ENCODE peak calls at places on chromosomes 13 and 19, in five cellular contexts. One of them, this sample, is unnamed.

GRCh38 chr13:77827350-77827749 is 91.3 kb downstream of the EDNRB start:
- DNase-seq in SW480: no peak
- DNase-seq in T-helper 1 cell: no peak
- DNase-seq in HL-60: no peak
- DNase-seq in stimulated activated CD4-positive, alpha-beta T cell treated with anti-CD3 and anti-CD28 coated beads, Interleukin-15, amount 100 ng/mL, for 24 hours: no peak
- DNase-seq in this sample: no peak

GRCh38 chr19:44796701-44797115 is 12.2 kb upstream of the BCAM start:
- DNase-seq in SW480: peak
- DNase-seq in HL-60: no peak
- DNase-seq in stimulated activated CD4-positive, alpha-beta T cell treated with anti-CD3 and anti-CD28 coated beads, Interleukin-15, amount 100 ng/mL, for 24 hours: no peak
- DNase-seq in T-helper 1 cell: no peak
- DNase-seq in this sample: no peak

GRCh38 chr19:23056516-23056915 is 53.5 kb upstream of the ZNF728 start:
- DNase-seq in SW480: no peak
- DNase-seq in T-helper 1 cell: no peak
- DNase-seq in stimulated activated CD4-positive, alpha-beta T cell treated with anti-CD3 and anti-CD28 coated beads, Interleukin-15, amount 100 ng/mL, for 24 hours: no peak
- DNase-seq in HL-60: no peak
- DNase-seq in this sample: no peak

GRCh38 chr19:19966862-19967261 is 66.1 kb downstream of the ZNF93 start:
- DNase-seq in SW480: no peak
- DNase-seq in stimulated activated CD4-positive, alpha-beta T cell treated with anti-CD3 and anti-CD28 coated beads, Interleukin-15, amount 100 ng/mL, for 24 hours: no peak
- DNase-seq in T-helper 1 cell: no peak
- DNase-seq in HL-60: no peak
- DNase-seq in this sample: no peak

GRCh38 chr19:46812898-46813569 is 24.6 kb upstream of the SLC1A5 start:
- DNase-seq in HL-60: no peak
- DNase-seq in stimulated activated CD4-positive, alpha-beta T cell treated with anti-CD3 and anti-CD28 coated beads, Interleukin-15, amount 100 ng/mL, for 24 hours: no peak
- DNase-seq in SW480: peak
- DNase-seq in T-helper 1 cell: no peak
- DNase-seq in this sample: no peak

GRCh38 chr19:17195106-17195505 is 20.1 kb upstream of the USE1 start:
- DNase-seq in T-helper 1 cell: no peak
- DNase-seq in stimulated activated CD4-positive, alpha-beta T cell treated with anti-CD3 and anti-CD28 coated beads, Interleukin-15, amount 100 ng/mL, for 24 hours: no peak
- DNase-seq in HL-60: no peak
- DNase-seq in SW480: no peak
- DNase-seq in this sample: no peak

GRCh38 chr13:74258951-74259350 is 124.7 kb upstream of the KLF12 start:
- DNase-seq in SW480: no peak
- DNase-seq in stimulated activated CD4-positive, alpha-beta T cell treated with anti-CD3 and anti-CD28 coated beads, Interleukin-15, amount 100 ng/mL, for 24 hours: no peak
- DNase-seq in HL-60: no peak
- DNase-seq in T-helper 1 cell: no peak
- DNase-seq in this sample: no peak

GRCh38 chr19:41578886-41579285 is 2.9 kb downstream of the CEACAM21 start:
- DNase-seq in SW480: no peak
- DNase-seq in stimulated activated CD4-positive, alpha-beta T cell treated with anti-CD3 and anti-CD28 coated beads, Interleukin-15, amount 100 ng/mL, for 24 hours: no peak
- DNase-seq in HL-60: no peak
- DNase-seq in T-helper 1 cell: no peak
- DNase-seq in this sample: no peak

GRCh38 chr19:2983351-2984195 is 6.2 kb downstream of the TLE6 start:
- DNase-seq in T-helper 1 cell: no peak
- DNase-seq in SW480: peak
- DNase-seq in stimulated activated CD4-positive, alpha-beta T cell treated with anti-CD3 and anti-CD28 coated beads, Interleukin-15, amount 100 ng/mL, for 24 hours: no peak
- DNase-seq in HL-60: no peak
- DNase-seq in this sample: no peak

GRCh38 chr13:43232144-43232840 is 208.9 kb downstream of the DNAJC15 start:
- DNase-seq in stimulated activated CD4-positive, alpha-beta T cell treated with anti-CD3 and anti-CD28 coated beads, Interleukin-15, amount 100 ng/mL, for 24 hours: no peak
- DNase-seq in HL-60: no peak
- DNase-seq in SW480: no peak
- DNase-seq in T-helper 1 cell: no peak
- DNase-seq in this sample: no peak

GRCh38 chr13:76980075-76980718 is 11.7 kb upstream of the CLN5 start:
- DNase-seq in HL-60: no peak
- DNase-seq in stimulated activated CD4-positive, alpha-beta T cell treated with anti-CD3 and anti-CD28 coated beads, Interleukin-15, amount 100 ng/mL, for 24 hours: peak
- DNase-seq in SW480: peak
- DNase-seq in T-helper 1 cell: peak
- DNase-seq in this sample: peak

GRCh38 chr13:44040754-44041100 is 161.0 kb downstream of the LACC1 start:
- DNase-seq in SW480: no peak
- DNase-seq in HL-60: no peak
- DNase-seq in stimulated activated CD4-positive, alpha-beta T cell treated with anti-CD3 and anti-CD28 coated beads, Interleukin-15, amount 100 ng/mL, for 24 hours: no peak
- DNase-seq in T-helper 1 cell: no peak
- DNase-seq in this sample: no peak

GRCh38 chr19:45769821-45770191 is 754 bp upstream of the SIX5 start:
- DNase-seq in T-helper 1 cell: peak
- DNase-seq in stimulated activated CD4-positive, alpha-beta T cell treated with anti-CD3 and anti-CD28 coated beads, Interleukin-15, amount 100 ng/mL, for 24 hours: no peak
- DNase-seq in SW480: no peak
- DNase-seq in HL-60: no peak
- DNase-seq in this sample: peak

GRCh38 chr19:5154129-5154798 is 185.4 kb downstream of the KDM4B start:
- DNase-seq in HL-60: no peak
- DNase-seq in SW480: no peak
- DNase-seq in stimulated activated CD4-positive, alpha-beta T cell treated with anti-CD3 and anti-CD28 coated beads, Interleukin-15, amount 100 ng/mL, for 24 hours: peak
- DNase-seq in T-helper 1 cell: no peak
- DNase-seq in this sample: no peak

GRCh38 chr13:45339867-45340266 is 1.1 kb downstream of the TPT1 start:
- DNase-seq in SW480: no peak
- DNase-seq in T-helper 1 cell: no peak
- DNase-seq in HL-60: no peak
- DNase-seq in stimulated activated CD4-positive, alpha-beta T cell treated with anti-CD3 and anti-CD28 coated beads, Interleukin-15, amount 100 ng/mL, for 24 hours: peak
- DNase-seq in this sample: peak

GRCh38 chr13:94595006-94595942 is 678 bp downstream of the TGDS start:
- DNase-seq in SW480: peak
- DNase-seq in stimulated activated CD4-positive, alpha-beta T cell treated with anti-CD3 and anti-CD28 coated beads, Interleukin-15, amount 100 ng/mL, for 24 hours: peak
- DNase-seq in T-helper 1 cell: no peak
- DNase-seq in HL-60: no peak
- DNase-seq in this sample: no peak

GRCh38 chr13:100039740-100040139 is 49.2 kb upstream of the PCCA start:
- DNase-seq in SW480: peak
- DNase-seq in stimulated activated CD4-positive, alpha-beta T cell treated with anti-CD3 and anti-CD28 coated beads, Interleukin-15, amount 100 ng/mL, for 24 hours: no peak
- DNase-seq in HL-60: no peak
- DNase-seq in T-helper 1 cell: no peak
- DNase-seq in this sample: no peak

GRCh38 chr19:29923653-29924052 is 18.4 kb upstream of the URI1 start:
- DNase-seq in SW480: peak
- DNase-seq in HL-60: no peak
- DNase-seq in T-helper 1 cell: no peak
- DNase-seq in stimulated activated CD4-positive, alpha-beta T cell treated with anti-CD3 and anti-CD28 coated beads, Interleukin-15, amount 100 ng/mL, for 24 hours: no peak
- DNase-seq in this sample: no peak

GRCh38 chr13:67735651-67736050 is 505.5 kb upstream of the PCDH9 start:
- DNase-seq in SW480: no peak
- DNase-seq in stimulated activated CD4-positive, alpha-beta T cell treated with anti-CD3 and anti-CD28 coated beads, Interleukin-15, amount 100 ng/mL, for 24 hours: no peak
- DNase-seq in HL-60: no peak
- DNase-seq in T-helper 1 cell: no peak
- DNase-seq in this sample: no peak

GRCh38 chr13:91270031-91270430 is 77.5 kb upstream of the MIR17HG start:
- DNase-seq in T-helper 1 cell: no peak
- DNase-seq in HL-60: no peak
- DNase-seq in SW480: no peak
- DNase-seq in stimulated activated CD4-positive, alpha-beta T cell treated with anti-CD3 and anti-CD28 coated beads, Interleukin-15, amount 100 ng/mL, for 24 hours: no peak
- DNase-seq in this sample: no peak

GRCh38 chr19:18282021-18282787 is 782 bp upstream of the JUND start:
- DNase-seq in T-helper 1 cell: no peak
- DNase-seq in HL-60: peak
- DNase-seq in stimulated activated CD4-positive, alpha-beta T cell treated with anti-CD3 and anti-CD28 coated beads, Interleukin-15, amount 100 ng/mL, for 24 hours: peak
- DNase-seq in SW480: peak
- DNase-seq in this sample: no peak

GRCh38 chr19:7843521-7843920 is 13.5 kb downstream of the EVI5L start:
- DNase-seq in T-helper 1 cell: no peak
- DNase-seq in SW480: no peak
- DNase-seq in HL-60: no peak
- DNase-seq in stimulated activated CD4-positive, alpha-beta T cell treated with anti-CD3 and anti-CD28 coated beads, Interleukin-15, amount 100 ng/mL, for 24 hours: no peak
- DNase-seq in this sample: no peak

GRCh38 chr19:24054044-24054935 is 32.7 kb upstream of the ZNF254 start:
- DNase-seq in SW480: no peak
- DNase-seq in stimulated activated CD4-positive, alpha-beta T cell treated with anti-CD3 and anti-CD28 coated beads, Interleukin-15, amount 100 ng/mL, for 24 hours: no peak
- DNase-seq in T-helper 1 cell: no peak
- DNase-seq in HL-60: no peak
- DNase-seq in this sample: no peak

GRCh38 chr13:97798836-97799235 is 154.6 kb upstream of the IPO5 start:
- DNase-seq in SW480: no peak
- DNase-seq in HL-60: no peak
- DNase-seq in stimulated activated CD4-positive, alpha-beta T cell treated with anti-CD3 and anti-CD28 coated beads, Interleukin-15, amount 100 ng/mL, for 24 hours: no peak
- DNase-seq in T-helper 1 cell: no peak
- DNase-seq in this sample: no peak

GRCh38 chr13:27562457-27562856 is 57.9 kb downstream of the LNX2 start:
- DNase-seq in stimulated activated CD4-positive, alpha-beta T cell treated with anti-CD3 and anti-CD28 coated beads, Interleukin-15, amount 100 ng/mL, for 24 hours: no peak
- DNase-seq in T-helper 1 cell: no peak
- DNase-seq in SW480: no peak
- DNase-seq in HL-60: no peak
- DNase-seq in this sample: no peak

GRCh38 chr13:20994441-20994821 is 67.0 kb downstream of the LATS2 start:
- DNase-seq in HL-60: no peak
- DNase-seq in T-helper 1 cell: no peak
- DNase-seq in stimulated activated CD4-positive, alpha-beta T cell treated with anti-CD3 and anti-CD28 coated beads, Interleukin-15, amount 100 ng/mL, for 24 hours: no peak
- DNase-seq in SW480: no peak
- DNase-seq in this sample: no peak

GRCh38 chr13:70253834-70254233 is 145.6 kb upstream of the KLHL1 start:
- DNase-seq in HL-60: no peak
- DNase-seq in stimulated activated CD4-positive, alpha-beta T cell treated with anti-CD3 and anti-CD28 coated beads, Interleukin-15, amount 100 ng/mL, for 24 hours: no peak
- DNase-seq in SW480: peak
- DNase-seq in T-helper 1 cell: no peak
- DNase-seq in this sample: no peak

GRCh38 chr13:50617134-50617721 is 226.3 kb downstream of the DLEU7 start:
- DNase-seq in stimulated activated CD4-positive, alpha-beta T cell treated with anti-CD3 and anti-CD28 coated beads, Interleukin-15, amount 100 ng/mL, for 24 hours: no peak
- DNase-seq in T-helper 1 cell: no peak
- DNase-seq in HL-60: no peak
- DNase-seq in SW480: peak
- DNase-seq in this sample: no peak

GRCh38 chr13:46896346-46897138 is at the start of gene HTR2A:
- DNase-seq in SW480: peak
- DNase-seq in T-helper 1 cell: no peak
- DNase-seq in HL-60: no peak
- DNase-seq in stimulated activated CD4-positive, alpha-beta T cell treated with anti-CD3 and anti-CD28 coated beads, Interleukin-15, amount 100 ng/mL, for 24 hours: peak
- DNase-seq in this sample: no peak

GRCh38 chr13:48532146-48532472 is 771 bp downstream of the RCBTB2 start:
- DNase-seq in T-helper 1 cell: no peak
- DNase-seq in SW480: no peak
- DNase-seq in stimulated activated CD4-positive, alpha-beta T cell treated with anti-CD3 and anti-CD28 coated beads, Interleukin-15, amount 100 ng/mL, for 24 hours: no peak
- DNase-seq in HL-60: peak
- DNase-seq in this sample: no peak

GRCh38 chr13:23467048-23467931 is 33.8 kb upstream of the SACS start:
- DNase-seq in T-helper 1 cell: no peak
- DNase-seq in HL-60: no peak
- DNase-seq in SW480: no peak
- DNase-seq in stimulated activated CD4-positive, alpha-beta T cell treated with anti-CD3 and anti-CD28 coated beads, Interleukin-15, amount 100 ng/mL, for 24 hours: no peak
- DNase-seq in this sample: no peak

GRCh38 chr13:110327036-110327790 is 20.1 kb downstream of the COL4A2 start:
- DNase-seq in HL-60: no peak
- DNase-seq in SW480: no peak
- DNase-seq in stimulated activated CD4-positive, alpha-beta T cell treated with anti-CD3 and anti-CD28 coated beads, Interleukin-15, amount 100 ng/mL, for 24 hours: no peak
- DNase-seq in T-helper 1 cell: no peak
- DNase-seq in this sample: no peak

GRCh38 chr13:110627761-110628476 is 12.6 kb downstream of the NAXD start:
- DNase-seq in SW480: no peak
- DNase-seq in stimulated activated CD4-positive, alpha-beta T cell treated with anti-CD3 and anti-CD28 coated beads, Interleukin-15, amount 100 ng/mL, for 24 hours: no peak
- DNase-seq in HL-60: no peak
- DNase-seq in T-helper 1 cell: no peak
- DNase-seq in this sample: no peak